ENCODE peak calls at places on chromosomes 2 and 18, in seven cellular contexts. O, U, B, H, T, M and D are unnamed samples.

GRCh38 chr2:40543381-40543780 is 91.5 kb upstream of the SLC8A1 start:
- DNase-seq in O (no peak), M (no peak), U (no peak), H (no peak), B (no peak), T (no peak), D (no peak)

GRCh38 chr18:36818652-36819051 is 10.2 kb downstream of the TPGS2 start:
- DNase-seq in O (no peak), B (no peak), H (no peak), T (no peak), M (no peak), U (no peak), D (no peak)

GRCh38 chr2:37829202-37829601 is 95.9 kb upstream of the RMDN2 start:
- DNase-seq in U (peak; percentile 64), H (no peak), M (peak; percentile 54), O (no peak), B (no peak), T (no peak), D (no peak)

GRCh38 chr2:171318463-171318934 is 115.3 kb downstream of the METTL8 start:
- DNase-seq in H (no peak), B (peak; percentile 15), U (peak; percentile 72), M (peak; percentile 66), O (no peak), T (no peak), D (no peak)

GRCh38 chr2:25700221-25700660 is 26.9 kb upstream of the DTNB start:
- DNase-seq in M (peak; percentile 38), H (peak; percentile 65), T (peak; percentile 31), O (peak; percentile 30), B (no peak), U (no peak), D (peak; percentile 43)

GRCh38 chr2:232117413-232117812 is 155.9 kb downstream of the DIS3L2 start:
- DNase-seq in U (no peak), H (no peak), B (no peak), M (no peak), O (no peak), T (no peak), D (no peak)

GRCh38 chr2:120403676-120404075 is 57.7 kb downstream of the INHBB start:
- DNase-seq in U (no peak), M (no peak), T (no peak), B (no peak), O (no peak), H (no peak), D (no peak)

GRCh38 chr18:61183798-61184197 is 149.4 kb upstream of the CDH20 start:
- DNase-seq in T (no peak), B (no peak), H (no peak), M (no peak), O (no peak), U (no peak), D (no peak)

GRCh38 chr18:50866765-50867164 is 12.2 kb upstream of the ME2 start:
- DNase-seq in M (peak; percentile 29), B (no peak), O (peak; percentile 9), T (no peak), U (no peak), H (no peak), D (no peak)

GRCh38 chr2:46873632-46874068 is 42.0 kb downstream of the MCFD2 start:
- DNase-seq in U (no peak), O (no peak), M (no peak), H (peak; percentile 79), T (no peak), B (no peak), D (peak; percentile 53)

GRCh38 chr2:133331437-133331836 is 236.8 kb downstream of the NCKAP5 start:
- DNase-seq in U (no peak), B (no peak), M (no peak), T (no peak), O (no peak), H (no peak), D (no peak)

GRCh38 chr2:120437604-120438000 is 91.7 kb downstream of the INHBB start:
- DNase-seq in H (no peak), U (no peak), T (no peak), B (no peak), O (no peak), M (no peak), D (no peak)

GRCh38 chr2:188937228-188938220 is 36.6 kb upstream of the COL3A1 start:
- DNase-seq in B (no peak), O (no peak), H (no peak), T (no peak), M (no peak), U (no peak), D (no peak)

GRCh38 chr2:121185571-121186074 is 99.4 kb downstream of the TFCP2L1 start:
- DNase-seq in M (no peak), O (no peak), H (peak; percentile 76), U (no peak), T (no peak), B (no peak), D (no peak)

GRCh38 chr2:85741811-85742507 is 11.8 kb upstream of the ATOH8 start:
- DNase-seq in U (peak; percentile 94), O (no peak), H (peak; percentile 67), B (peak; percentile 67), T (no peak), M (no peak), D (no peak)

GRCh38 chr2:14053105-14053504 is 579.4 kb upstream of the LRATD1 start:
- DNase-seq in T (no peak), B (no peak), U (no peak), M (no peak), H (no peak), O (no peak), D (no peak)

GRCh38 chr2:231717281-231718180 is 9.2 kb downstream of the PTMA start:
- DNase-seq in H (no peak), B (no peak), O (peak; percentile 94), M (peak; percentile 90), T (no peak), U (peak; percentile 66), D (peak; percentile 50)

GRCh38 chr2:68466778-68467076 is 367 bp downstream of the FBXO48 start:
- DNase-seq in H (no peak), U (no peak), T (no peak), O (no peak), B (no peak), M (no peak), D (no peak)

GRCh38 chr18:39647627-39648502 is 2082.3 kb upstream of the CELF4 start:
- DNase-seq in H (peak; percentile 36), M (no peak), T (no peak), U (no peak), O (no peak), B (no peak), D (peak; percentile 34)

GRCh38 chr2:230932556-230933511 is 7.8 kb upstream of the GPR55 start:
- DNase-seq in U (peak; percentile 93), T (no peak), H (no peak), O (no peak), B (peak; percentile 67), M (no peak), D (no peak)

GRCh38 chr2:189466656-189467055 is 25.4 kb downstream of the WDR75 start:
- DNase-seq in H (peak; percentile 23), T (no peak), B (no peak), O (no peak), M (peak; percentile 21), U (no peak), D (peak; percentile 19)

GRCh38 chr2:4272261-4272858 is 569.0 kb downstream of the DCDC2C start:
- DNase-seq in O (no peak), B (no peak), T (no peak), H (no peak), M (no peak), U (no peak), D (no peak)

GRCh38 chr2:27494944-27495554 is at the start of gene FNDC4:
- DNase-seq in U (peak; percentile 72), B (peak; percentile 28), O (peak; percentile 25), T (peak; percentile 38), H (peak; percentile 37), M (no peak), D (peak; percentile 64)

GRCh38 chr2:64327510-64328414 is 126.2 kb upstream of the LGALSL start:
- DNase-seq in U (peak; percentile 76), T (peak; percentile 49), B (peak; percentile 43), O (peak; percentile 53), M (peak; percentile 71), H (peak; percentile 43), D (no peak)

GRCh38 chr2:53913721-53914120 is 54.0 kb upstream of the GPR75 start:
- DNase-seq in U (no peak), M (peak; percentile 34), H (peak; percentile 27), T (no peak), B (no peak), O (peak; percentile 2), D (no peak)

GRCh38 chr2:80322958-80323357 is 18.4 kb upstream of the LRRTM1 start:
- DNase-seq in O (no peak), B (no peak), T (no peak), M (no peak), H (no peak), U (no peak), D (no peak)

GRCh38 chr2:100425573-100426383 is 8.3 kb upstream of the CHST10 start:
- DNase-seq in O (no peak), H (no peak), M (no peak), U (no peak), B (no peak), T (no peak), D (no peak)

GRCh38 chr18:10315542-10315941 is 138.9 kb upstream of the APCDD1 start:
- DNase-seq in O (no peak), M (no peak), B (no peak), U (no peak), H (no peak), T (no peak), D (no peak)